ENCODE peak calls at places on chromosomes 6 and 20, in eight cellular contexts. E, M, W, Q, Y, J, A and U are unnamed samples. For H3K27me3, the result is how much of the 10 kb centered on the place peaks cover.

GRCh38 chr20:46040902-46041535 is 12.0 kb downstream of the SLC12A5 start:
- DNase-seq in E (peak), A (no peak), J (peak), Y (peak), Q (peak), M (no peak), W (peak), U (no peak)

GRCh38 chr6:11766589-11767450 is 11.8 kb downstream of the ADTRP start:
- DNase-seq in Q (no peak), A (no peak), J (no peak), W (peak), E (no peak), Y (peak), M (no peak), U (no peak)

GRCh38 chr6:16576391-16577368 is 184.6 kb downstream of the ATXN1 start:
- DNase-seq in W (no peak), J (no peak), M (no peak), A (no peak), Q (no peak), Y (no peak), E (no peak), U (no peak)

GRCh38 chr6:35327349-35328027 is 14.9 kb upstream of the PPARD start:
- DNase-seq in Q (peak), M (no peak), W (peak), J (no peak), Y (peak), E (peak), A (peak), U (no peak)

GRCh38 chr20:52259295-52259694 is 67.7 kb upstream of the ZFP64 start:
- DNase-seq in Q (no peak), J (no peak), M (no peak), W (no peak), A (no peak), E (no peak), Y (no peak), U (no peak)

GRCh38 chr20:62693523-62693922 is 15.1 kb upstream of the NTSR1 start:
- DNase-seq in Y (no peak), A (no peak), E (no peak), J (no peak), W (no peak), Q (no peak), M (no peak), U (no peak)

GRCh38 chr20:46312075-46312944 is 4.0 kb upstream of the CDH22 start:
- DNase-seq in Q (peak), A (no peak), Y (no peak), W (no peak), E (peak), M (no peak), J (peak), U (no peak)

GRCh38 chr6:122947355-122947754 is 48.7 kb upstream of the CLVS2 start:
- DNase-seq in J (no peak), E (peak), M (no peak), Y (no peak), Q (peak), W (peak), A (no peak), U (no peak)

GRCh38 chr6:24441599-24441904 is 38.8 kb downstream of the MRS2 start:
- DNase-seq in Y (no peak), W (no peak), Q (no peak), M (no peak), J (no peak), E (no peak), A (no peak), U (no peak)

GRCh38 chr6:159981591-159982245 is 12.8 kb downstream of the IGF2R start:
- DNase-seq in J (peak), M (peak), Q (peak), A (peak), Y (peak), W (peak), E (no peak), U (no peak)

GRCh38 chr6:136989591-136990578 is 54.9 kb downstream of the IL20RA start:
- DNase-seq in J (peak), W (no peak), Y (peak), M (no peak), E (peak), A (peak), Q (no peak), U (no peak)

GRCh38 chr6:30836957-30837356 is 47.4 kb upstream of the DDR1 start:
- DNase-seq in Q (no peak), A (no peak), Y (peak), E (no peak), M (no peak), W (no peak), J (no peak), U (no peak)

GRCh38 chr20:25341716-25342680 is 48.6 kb downstream of the ABHD12 start:
- DNase-seq in J (no peak), Y (peak), M (no peak), Q (no peak), W (no peak), E (no peak), A (no peak), U (no peak)

GRCh38 chr20:38843346-38843745 is 37.8 kb downstream of the PPP1R16B start:
- DNase-seq in W (no peak), Y (no peak), M (no peak), E (no peak), Q (no peak), A (no peak), J (no peak), U (no peak)

GRCh38 chr20:16407251-16408067 is 165.8 kb downstream of the KIF16B start:
- DNase-seq in E (no peak), Q (no peak), Y (peak), M (no peak), W (no peak), A (no peak), J (no peak), U (no peak)

GRCh38 chr6:43954311-43955131 is 172.7 kb downstream of the MRPL14 start:
- DNase-seq in E (no peak), J (no peak), Q (no peak), Y (no peak), M (peak), W (no peak), A (peak), U (peak)

GRCh38 chr6:85537055-85537494 is 56.6 kb downstream of the SNX14 start:
- DNase-seq in A (no peak), J (no peak), M (no peak), Y (no peak), W (peak), Q (no peak), E (no peak), U (no peak)

GRCh38 chr20:24867556-24867955 is 81.5 kb upstream of the CST7 start:
- DNase-seq in Y (no peak), M (no peak), W (no peak), Q (no peak), E (no peak), J (no peak), A (no peak), U (no peak)

GRCh38 chr20:19565721-19566120 is 192.3 kb upstream of the RIN2 start:
- DNase-seq in J (no peak), W (no peak), A (no peak), Q (no peak), M (no peak), Y (no peak), E (no peak), U (no peak)

GRCh38 chr6:106830930-106831329 is 143.6 kb downstream of the CD24 start:
- DNase-seq in A (no peak), J (no peak), M (no peak), Q (no peak), E (no peak), W (no peak), Y (no peak), U (no peak)

GRCh38 chr20:60262967-60263603 is 304.9 kb downstream of the CDH26 start:
- DNase-seq in Q (peak), E (peak), W (no peak), M (peak), A (no peak), Y (no peak), J (peak), U (no peak)

GRCh38 chr20:235891-236290 is 8.8 kb downstream of the DEFB129 start:
- DNase-seq in Y (peak), E (peak), J (no peak), A (no peak), Q (no peak), W (peak), M (no peak), U (no peak)

GRCh38 chr20:59662856-59663512 is 58.6 kb downstream of the PHACTR3 start:
- DNase-seq in A (no peak), E (no peak), M (no peak), Y (no peak), W (no peak), Q (peak), J (no peak), U (peak)

GRCh38 chr6:62623851-62624532 is 338.0 kb upstream of the KHDRBS2 start:
- DNase-seq in W (no peak), J (no peak), Y (no peak), E (no peak), A (no peak), Q (no peak), M (no peak), U (no peak)

GRCh38 chr6:161630674-161631073 is 356.8 kb upstream of the AGPAT4 start:
- DNase-seq in Q (no peak), E (no peak), Y (peak), W (no peak), A (no peak), J (no peak), M (no peak), U (no peak)

GRCh38 chr6:25279748-25280616 is 808 bp downstream of the CARMIL1 start:
- DNase-seq in E (peak), A (peak), Q (peak), J (peak), Y (no peak), M (no peak), W (no peak), U (no peak)

GRCh38 chr20:46699651-46700359 is 9.6 kb upstream of the SLC2A10 start:
- DNase-seq in M (no peak), Y (no peak), Q (no peak), E (peak), A (no peak), J (no peak), W (peak), U (no peak)

GRCh38 chr6:145562771-145563615 is 172.3 kb downstream of the EPM2A start:
- DNase-seq in M (no peak), A (no peak), Q (no peak), W (no peak), Y (peak), E (no peak), J (no peak), U (no peak)

GRCh38 chr6:53938810-53939209 is 144.0 kb downstream of the LRRC1 start:
- DNase-seq in Q (no peak), M (no peak), A (no peak), Y (peak), J (no peak), E (no peak), W (no peak), U (no peak)

GRCh38 chr6:129890164-129890563 is 29.0 kb upstream of the TMEM244 start:
- DNase-seq in W (peak), Q (no peak), Y (peak), M (no peak), E (no peak), J (no peak), A (no peak), U (no peak)

GRCh38 chr20:15555913-15556312 is 1017.3 kb downstream of the KIF16B start:
- DNase-seq in W (no peak), J (no peak), M (no peak), Q (no peak), E (no peak), Y (no peak), A (no peak), U (no peak)

GRCh38 chr6:112296122-112296521 is 41.8 kb upstream of the LAMA4 start:
- DNase-seq in J (no peak), A (no peak), Q (no peak), M (no peak), E (peak), W (peak), Y (peak), U (no peak)

GRCh38 chr20:16066571-16066970 is 506.7 kb downstream of the KIF16B start:
- DNase-seq in A (no peak), Y (no peak), M (no peak), W (no peak), E (no peak), Q (no peak), J (no peak), U (no peak)

GRCh38 chr6:11315743-11316437 is 83.4 kb upstream of the NEDD9 start:
- DNase-seq in A (peak), Y (peak), M (no peak), Q (no peak), E (no peak), W (peak), J (no peak), U (no peak)

GRCh38 chr6:25053875-25054371 is 118.2 kb upstream of the RIPOR2 start:
- DNase-seq in E (no peak), J (no peak), Q (no peak), M (no peak), Y (peak), A (no peak), W (peak), U (no peak)

GRCh38 chr6:34275128-34275804 is 26.5 kb upstream of the SMIM29 start:
- DNase-seq in M (no peak), Q (no peak), A (no peak), E (no peak), W (no peak), J (no peak), Y (no peak), U (no peak)

GRCh38 chr6:74356385-74356784 is 660.4 kb downstream of the CD109 start:
- DNase-seq in E (no peak), Q (no peak), W (no peak), Y (peak), J (no peak), A (no peak), M (no peak), U (no peak)

GRCh38 chr6:99344289-99344688 is 5.2 kb downstream of the FAXC start:
- DNase-seq in J (no peak), A (no peak), Q (no peak), Y (peak), W (no peak), M (no peak), E (no peak), U (no peak)

GRCh38 chr6:151445482-151445881 is 6.4 kb downstream of the RMND1 start:
- DNase-seq in A (no peak), M (no peak), Q (no peak), Y (peak), W (peak), J (no peak), E (no peak), U (no peak)
- H3K4me3 ChIP-seq in A (no peak), M (no peak), Q (no peak), Y (no peak), W (no peak), J (no peak), E (no peak), U (no peak)

DNA sequence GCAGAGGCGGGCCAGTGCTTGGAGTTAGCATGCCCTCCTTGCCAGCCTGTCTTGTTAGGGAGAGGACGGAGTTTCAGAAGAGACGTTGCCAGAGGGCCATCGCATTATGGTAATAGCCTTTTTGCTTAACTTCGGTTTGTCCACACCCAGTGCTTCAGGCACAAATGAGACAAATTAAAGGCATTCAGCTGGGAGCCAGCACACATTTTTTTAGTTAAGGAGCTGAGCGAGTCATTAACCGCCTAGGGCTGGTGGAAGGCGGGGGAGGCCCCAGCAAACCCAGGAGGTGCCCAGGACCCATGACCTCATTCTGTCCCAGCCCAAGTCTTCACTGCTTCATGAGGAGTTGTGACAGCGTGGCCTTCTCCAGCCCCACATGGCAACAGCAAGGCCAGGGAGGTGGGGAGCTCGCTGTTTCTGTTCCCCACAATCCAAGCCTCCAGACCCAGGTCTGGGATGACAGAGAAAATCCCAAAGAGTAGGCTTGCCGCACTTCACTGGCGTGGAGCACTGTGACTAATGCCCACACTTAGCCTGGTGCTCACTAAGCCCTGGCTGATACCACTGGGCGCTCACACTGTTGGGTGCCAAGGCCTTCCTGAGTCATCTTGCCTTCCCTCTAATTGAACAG is 237.1 kb downstream of the ANKRD60 start:
- DNase-seq in J (peak), A (no peak), M (peak), E (no peak), Q (no peak), Y (peak), W (no peak), U (no peak)
- H3K27ac ChIP-seq in J (no peak), A (no peak), M (no peak), E (no peak), Q (no peak), Y (no peak), W (no peak), U (no peak)

GRCh38 chr20:22438926-22439325 is 145.4 kb downstream of the FOXA2 start:
- DNase-seq in Q (no peak), M (no peak), Y (no peak), W (no peak), A (no peak), E (peak), J (no peak), U (no peak)
- H3K27me3 ChIP-seq in Q (under half), M (under half), Y (under half), W (under half), A (under half), E (half or more), J (under half), U (under half)

DNA sequence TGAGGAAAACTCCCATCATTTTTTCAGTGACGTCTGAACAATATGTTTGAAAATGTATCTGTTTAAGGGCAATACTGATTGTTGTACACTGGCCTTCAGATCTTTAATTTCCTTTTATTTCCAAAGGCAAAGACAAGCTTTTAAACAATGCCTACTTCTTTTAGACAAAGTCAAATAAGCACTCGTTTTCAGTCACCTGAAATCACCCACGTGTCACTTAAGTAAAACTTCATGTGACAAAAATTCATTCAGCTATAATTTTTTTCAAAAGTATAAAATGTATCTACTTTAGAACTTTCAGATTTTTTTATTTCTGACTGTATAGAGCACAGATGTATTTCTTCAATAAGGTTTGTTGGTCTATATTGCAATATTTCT is 113.5 kb upstream of the BEND6 start:
- DNase-seq in Q (no peak), J (no peak), W (no peak), M (no peak), A (no peak), Y (no peak), E (no peak), U (no peak)
- H3K4me3 ChIP-seq in Q (no peak), J (no peak), W (no peak), M (peak), A (peak), Y (peak), E (peak), U (peak)

GRCh38 chr6:28943557-28944411 is 20.0 kb upstream of the TRIM27 start:
- DNase-seq in J (peak), E (peak), Q (peak), W (peak), M (peak), A (peak), Y (peak), U (peak)
- H3K27ac ChIP-seq in J (no peak), E (no peak), Q (peak), W (peak), M (peak), A (peak), Y (peak), U (peak)